ENCODE peak calls at places on chromosomes 1 and 21, in seven cellular contexts. A is HCT116, B is H1, P is SK-N-SH, U is HepG2, F is GM12878, Y is K562. K is an unnamed sample.

GRCh38 chr1:113210248-113210647 is 137.2 kb downstream of the LRIG2 start:
- DNase-seq in P (no peak), A (no peak), U (no peak), B (no peak), Y (peak), F (no peak), K (no peak)

GRCh38 chr1:222064388-222065201 is 322.7 kb upstream of the DUSP10 start:
- DNase-seq in A (no peak), F (no peak), B (no peak), Y (no peak), P (no peak), U (no peak), K (no peak)

GRCh38 chr1:9267352-9267686 is 25.4 kb upstream of the SPSB1 start:
- DNase-seq in F (no peak), Y (no peak), U (no peak), P (no peak), A (no peak), B (no peak), K (no peak)

GRCh38 chr1:226132731-226133503 is 53.6 kb downstream of the ACBD3 start:
- DNase-seq in F (no peak), A (no peak), B (no peak), Y (no peak), P (peak), U (no peak), K (peak)

GRCh38 chr1:50644447-50645105 is 221.3 kb upstream of the DMRTA2 start:
- DNase-seq in Y (no peak), A (no peak), B (no peak), P (no peak), U (no peak), F (no peak), K (peak)

GRCh38 chr1:240611619-240612490 is at the start of gene GREM2:
- DNase-seq in U (no peak), B (no peak), Y (no peak), F (no peak), P (peak), A (no peak), K (peak)

GRCh38 chr1:3440282-3440681 is 14.2 kb upstream of the ARHGEF16 start:
- DNase-seq in F (no peak), Y (no peak), A (no peak), U (no peak), P (no peak), B (no peak), K (no peak)

GRCh38 chr1:210024996-210025395 is 87.0 kb downstream of the SYT14 start:
- DNase-seq in B (peak), P (no peak), F (no peak), Y (no peak), A (no peak), U (no peak), K (no peak)

GRCh38 chr1:160191756-160192155 is 1.4 kb downstream of the CASQ1 start:
- DNase-seq in F (no peak), A (no peak), P (no peak), B (no peak), Y (no peak), U (no peak), K (no peak)

GRCh38 chr1:163307479-163308171 is 14.1 kb upstream of the NUF2 start:
- DNase-seq in U (no peak), A (no peak), P (no peak), F (no peak), B (no peak), Y (no peak), K (no peak)

GRCh38 chr21:40658237-40658636 is 188.7 kb downstream of the DSCAM start:
- DNase-seq in U (no peak), A (no peak), B (no peak), F (no peak), Y (no peak), P (no peak), K (no peak)

GRCh38 chr1:154881820-154882535 is 11.9 kb upstream of the KCNN3 start:
- DNase-seq in F (no peak), P (no peak), Y (no peak), U (no peak), A (no peak), B (no peak), K (peak)

GRCh38 chr1:89719502-89720306 is 86.8 kb downstream of the LRRC8C start:
- DNase-seq in P (peak), U (no peak), B (no peak), F (peak), Y (no peak), A (no peak), K (no peak)

GRCh38 chr1:42962641-42963377 is 4.1 kb upstream of the SLC2A1 start:
- DNase-seq in A (no peak), F (no peak), U (peak), P (no peak), B (peak), Y (peak), K (peak)

GRCh38 chr1:47361380-47361779 is 27.8 kb downstream of the CMPK1 start:
- DNase-seq in B (no peak), P (no peak), Y (no peak), F (no peak), A (no peak), U (no peak), K (no peak)

GRCh38 chr21:42097860-42098259 is 26.7 kb downstream of the UMODL1 start:
- DNase-seq in F (no peak), A (peak), B (no peak), U (peak), P (no peak), Y (no peak), K (peak)

GRCh38 chr1:172764378-172764777 is 105.5 kb downstream of the FASLG start:
- DNase-seq in Y (no peak), P (no peak), U (no peak), B (no peak), F (no peak), A (no peak), K (no peak)

GRCh38 chr1:162363823-162364222 is 12.8 kb downstream of the SPATA46 start:
- DNase-seq in F (no peak), A (no peak), Y (no peak), P (no peak), U (no peak), B (no peak), K (no peak)

GRCh38 chr1:62327360-62328051 is 8.3 kb upstream of the KANK4 start:
- DNase-seq in P (peak), Y (no peak), A (no peak), F (no peak), B (no peak), U (no peak), K (no peak)

GRCh38 chr1:158035976-158036583 is 42.6 kb downstream of the KIRREL1 start:
- DNase-seq in A (peak), B (no peak), F (no peak), Y (no peak), P (peak), U (peak), K (no peak)

GRCh38 chr1:203638076-203638475 is 11.4 kb downstream of the ATP2B4 start:
- DNase-seq in Y (no peak), U (no peak), B (no peak), F (no peak), A (no peak), P (no peak), K (no peak)

GRCh38 chr1:39132505-39133339 is 71.8 kb upstream of the MACF1 start:
- DNase-seq in U (peak), A (peak), F (no peak), B (peak), Y (no peak), P (peak), K (peak)

GRCh38 chr1:230825804-230826160 is 42.5 kb downstream of the C1orf198 start:
- DNase-seq in A (no peak), U (no peak), F (no peak), Y (no peak), P (no peak), B (no peak), K (no peak)

GRCh38 chr1:41728403-41729202 is 190.1 kb downstream of the HIVEP3 start:
- DNase-seq in P (peak), U (no peak), Y (no peak), A (no peak), B (no peak), F (peak), K (no peak)

GRCh38 chr1:27872802-27873665 is 690 bp downstream of the THEMIS2 start:
- DNase-seq in P (peak), A (no peak), U (no peak), B (no peak), Y (no peak), F (no peak), K (no peak)

GRCh38 chr1:217495249-217495648 is 135.6 kb downstream of the GPATCH2 start:
- DNase-seq in U (no peak), Y (no peak), A (no peak), F (peak), B (no peak), P (no peak), K (no peak)

GRCh38 chr21:41548781-41549180 is 40.8 kb upstream of the TMPRSS2 start:
- DNase-seq in U (no peak), A (no peak), F (no peak), B (no peak), P (no peak), Y (no peak), K (peak)

GRCh38 chr1:18540136-18540765 is 59.5 kb downstream of the KLHDC7A start:
- DNase-seq in U (no peak), P (no peak), A (no peak), F (no peak), Y (no peak), B (no peak), K (no peak)

DNA sequence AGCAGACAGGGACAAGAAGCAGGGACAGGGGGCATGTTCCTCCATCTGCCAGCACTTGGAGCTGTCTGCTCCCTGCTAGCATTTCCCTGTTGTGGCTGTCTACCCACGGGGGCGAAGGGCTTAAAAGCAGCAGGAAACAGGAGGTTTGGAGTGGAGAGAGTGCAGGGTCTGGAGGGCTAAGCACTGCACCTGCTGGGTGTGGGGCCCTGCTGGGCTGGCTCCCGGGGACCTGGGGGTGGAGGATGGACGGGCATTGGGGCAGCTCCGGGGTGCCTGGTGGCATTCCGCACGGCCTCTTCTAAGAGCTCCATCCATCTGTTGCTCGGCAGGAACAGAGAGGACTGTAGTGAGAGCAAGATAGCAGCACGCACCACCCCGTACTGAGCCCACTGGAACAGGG is 21.2 kb downstream of the LRRC71 start:
- DNase-seq in A (no peak), U (no peak), Y (no peak), B (no peak), P (no peak), F (no peak), K (no peak)
- TF ChIP-seq JUND in A (no peak), U (no peak), Y (no peak), B (no peak), P (no peak), F (no peak), K (no peak)

GRCh38 chr1:155884028-155884950 is 24.9 kb downstream of the SYT11 start:
- DNase-seq in U (no peak), P (no peak), F (no peak), A (no peak), B (no peak), Y (no peak), K (no peak)
- TF ChIP-seq JUND in U (no peak), P (no peak), F (no peak), A (no peak), B (no peak), Y (no peak), K (no peak)

DNA sequence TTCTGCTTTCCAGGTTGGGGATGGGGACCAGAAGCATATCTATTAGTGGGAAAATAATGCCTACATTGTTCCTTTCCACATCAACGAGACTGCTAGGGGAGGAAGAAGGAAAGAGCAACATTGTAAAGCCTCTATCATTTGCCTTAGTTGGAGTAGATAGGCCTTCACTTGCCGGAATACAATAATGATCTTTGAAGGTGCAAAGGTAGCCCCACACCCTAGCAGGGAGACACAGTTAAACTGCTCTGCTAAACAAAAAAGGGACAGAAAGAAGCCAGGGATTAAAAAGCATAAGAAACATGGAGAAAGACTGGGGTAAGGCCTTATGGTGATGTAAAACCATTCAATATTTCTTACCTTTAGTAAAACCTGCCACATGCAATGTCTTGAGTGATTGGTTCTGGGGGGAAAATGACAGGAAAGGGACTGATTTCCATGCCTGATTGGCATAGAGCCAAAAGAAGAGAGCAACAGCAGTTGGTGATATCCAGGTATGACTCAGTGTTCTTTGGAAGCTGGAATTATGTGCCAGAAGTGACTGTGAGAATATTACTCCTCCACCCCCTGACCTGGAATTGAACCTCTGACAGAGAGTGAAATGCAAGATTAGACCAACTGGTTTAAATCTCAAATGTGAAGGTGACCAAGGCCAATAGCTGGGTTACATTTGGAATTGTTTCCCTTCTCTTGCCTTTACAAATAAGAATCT is 8.1 kb downstream of the DNASE2B start:
- DNase-seq in U (no peak), F (no peak), Y (peak), P (no peak), B (no peak), A (peak), K (no peak)
- TF ChIP-seq JUND in U (no peak), F (no peak), Y (no peak), P (peak), B (no peak), A (peak), K (no peak)

DNA sequence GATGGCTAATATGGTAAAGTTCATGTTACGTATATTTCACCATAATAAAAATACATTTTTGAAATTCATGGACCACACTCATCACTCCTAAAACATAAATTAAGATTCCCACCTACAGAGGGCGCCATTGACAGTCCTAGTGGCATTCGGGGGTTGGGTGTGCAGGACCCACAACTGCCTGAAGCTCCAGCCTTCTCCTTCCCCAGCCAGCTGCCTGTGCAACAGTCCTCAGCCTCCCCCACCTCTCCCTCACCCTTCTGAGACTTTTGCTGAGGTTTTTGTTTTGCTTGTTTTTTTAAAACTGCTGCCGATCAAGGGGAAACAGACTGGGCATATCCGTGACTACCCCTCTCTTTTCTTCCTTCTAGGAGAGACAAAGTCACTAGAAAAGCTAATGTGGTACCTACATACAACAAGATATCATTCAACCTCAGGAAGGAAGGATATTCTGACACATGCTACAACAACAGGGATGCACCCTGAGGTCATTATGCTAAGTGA is 9.3 kb upstream of the EVA1C start:
- DNase-seq in Y (peak), A (no peak), F (peak), P (peak), U (peak), B (no peak), K (peak)
- TF ChIP-seq JUND in Y (peak), A (no peak), F (no peak), P (no peak), U (no peak), B (no peak), K (no peak)

GRCh38 chr1:37537378-37537777 is 16.7 kb downstream of the SNIP1 start:
- DNase-seq in A (no peak), F (no peak), U (no peak), Y (no peak), B (no peak), P (no peak), K (peak)
- TF ChIP-seq JUND in A (no peak), F (no peak), U (no peak), Y (no peak), B (no peak), P (no peak), K (no peak)